ENCODE peak calls at places on chromosomes 12 and 14, in nine cellular contexts. M, R, H, W, N, T, K, V and Q are unnamed samples. For H3K9me2, the result is how much of the 10 kb centered on the place peaks cover.

GRCh38 chr12:54017027-54017788 is 8.4 kb downstream of the HOXC8 start:
- DNase-seq in M (no peak), R (peak), H (no peak), W (peak), N (peak), T (no peak), K (peak), V (peak), Q (peak)

GRCh38 chr14:90049390-90049789 is 12.4 kb upstream of the KCNK13 start:
- DNase-seq in M (no peak), R (no peak), H (no peak), W (no peak), N (peak), T (no peak), K (no peak), V (no peak), Q (no peak)

GRCh38 chr12:47850153-47851084 is 30.7 kb upstream of the HDAC7 start:
- DNase-seq in M (no peak), R (no peak), H (no peak), W (no peak), N (peak), T (no peak), K (no peak), V (no peak), Q (no peak)

GRCh38 chr14:70315942-70316341 is 43.5 kb downstream of the COX16 start:
- DNase-seq in M (no peak), R (no peak), H (no peak), W (peak), N (no peak), T (no peak), K (peak), V (no peak), Q (no peak)

GRCh38 chr12:53074290-53074998 is 4.7 kb downstream of the SPRYD3 start:
- DNase-seq in M (no peak), R (no peak), H (no peak), W (no peak), N (no peak), T (no peak), K (no peak), V (no peak), Q (no peak)

GRCh38 chr12:65892905-65893304 is 68.6 kb downstream of the HMGA2 start:
- DNase-seq in M (no peak), R (no peak), H (no peak), W (peak), N (no peak), T (no peak), K (peak), V (no peak), Q (no peak)

GRCh38 chr12:110661337-110661972 is 27.5 kb downstream of the HVCN1 start:
- DNase-seq in M (no peak), R (peak), H (no peak), W (no peak), N (no peak), T (no peak), K (no peak), V (no peak), Q (no peak)

GRCh38 chr14:69615471-69616407 is 4.3 kb downstream of the SUSD6 start:
- DNase-seq in M (no peak), R (peak), H (no peak), W (peak), N (no peak), T (peak), K (no peak), V (no peak), Q (no peak)

GRCh38 chr14:21902561-21903199 is 229.1 kb upstream of the OR4E1 start:
- DNase-seq in M (no peak), R (peak), H (no peak), W (no peak), N (no peak), T (no peak), K (no peak), V (no peak), Q (no peak)

GRCh38 chr12:26821212-26821701 is 11.7 kb downstream of the ITPR2 start:
- DNase-seq in M (no peak), R (no peak), H (no peak), W (peak), N (no peak), T (no peak), K (no peak), V (no peak), Q (no peak)

GRCh38 chr12:28023156-28023887 is 50.8 kb upstream of the PTHLH start:
- DNase-seq in M (peak), R (no peak), H (no peak), W (peak), N (no peak), T (no peak), K (peak), V (no peak), Q (peak)

GRCh38 chr12:7989827-7990491 is 42.6 kb upstream of the FOXJ2 start:
- DNase-seq in M (no peak), R (no peak), H (no peak), W (no peak), N (no peak), T (no peak), K (no peak), V (no peak), Q (peak)

GRCh38 chr12:65355461-65355860 is 77.0 kb downstream of the MSRB3 start:
- DNase-seq in M (no peak), R (no peak), H (peak), W (peak), N (no peak), T (no peak), K (peak), V (no peak), Q (no peak)

GRCh38 chr14:90495357-90496276 is 98.8 kb downstream of the CALM1 start:
- DNase-seq in M (no peak), R (peak), H (peak), W (peak), N (peak), T (peak), K (peak), V (peak), Q (no peak)

GRCh38 chr12:1777798-1778197 is 42.6 kb upstream of the LRTM2 start:
- DNase-seq in M (no peak), R (no peak), H (no peak), W (peak), N (no peak), T (no peak), K (peak), V (no peak), Q (no peak)

GRCh38 chr14:21498540-21499526 is 12.3 kb downstream of the METTL3 start:
- DNase-seq in M (peak), R (peak), H (peak), W (peak), N (peak), T (peak), K (peak), V (peak), Q (no peak)

GRCh38 chr14:51185754-51186153 is 54.3 kb upstream of the TMX1 start:
- DNase-seq in M (no peak), R (no peak), H (no peak), W (no peak), N (no peak), T (peak), K (no peak), V (no peak), Q (no peak)

GRCh38 chr14:38481939-38482678 is 226.2 kb upstream of the CLEC14A start:
- DNase-seq in M (no peak), R (no peak), H (peak), W (peak), N (peak), T (no peak), K (peak), V (no peak), Q (peak)

GRCh38 chr12:49961111-49961922 is at the start of gene AQP5:
- DNase-seq in M (no peak), R (no peak), H (no peak), W (peak), N (peak), T (no peak), K (no peak), V (peak), Q (no peak)

GRCh38 chr12:49961993-49962764 is 507 bp downstream of the AQP5 start:
- DNase-seq in M (no peak), R (no peak), H (no peak), W (no peak), N (peak), T (no peak), K (no peak), V (no peak), Q (no peak)

GRCh38 chr12:49964849-49965624 is 3.4 kb downstream of the AQP5 start:
- DNase-seq in M (no peak), R (peak), H (no peak), W (no peak), N (no peak), T (no peak), K (no peak), V (no peak), Q (no peak)

GRCh38 chr12:49963976-49964815 is 2.5 kb downstream of the AQP5 start:
- DNase-seq in M (no peak), R (no peak), H (no peak), W (no peak), N (no peak), T (no peak), K (no peak), V (no peak), Q (no peak)

DNA sequence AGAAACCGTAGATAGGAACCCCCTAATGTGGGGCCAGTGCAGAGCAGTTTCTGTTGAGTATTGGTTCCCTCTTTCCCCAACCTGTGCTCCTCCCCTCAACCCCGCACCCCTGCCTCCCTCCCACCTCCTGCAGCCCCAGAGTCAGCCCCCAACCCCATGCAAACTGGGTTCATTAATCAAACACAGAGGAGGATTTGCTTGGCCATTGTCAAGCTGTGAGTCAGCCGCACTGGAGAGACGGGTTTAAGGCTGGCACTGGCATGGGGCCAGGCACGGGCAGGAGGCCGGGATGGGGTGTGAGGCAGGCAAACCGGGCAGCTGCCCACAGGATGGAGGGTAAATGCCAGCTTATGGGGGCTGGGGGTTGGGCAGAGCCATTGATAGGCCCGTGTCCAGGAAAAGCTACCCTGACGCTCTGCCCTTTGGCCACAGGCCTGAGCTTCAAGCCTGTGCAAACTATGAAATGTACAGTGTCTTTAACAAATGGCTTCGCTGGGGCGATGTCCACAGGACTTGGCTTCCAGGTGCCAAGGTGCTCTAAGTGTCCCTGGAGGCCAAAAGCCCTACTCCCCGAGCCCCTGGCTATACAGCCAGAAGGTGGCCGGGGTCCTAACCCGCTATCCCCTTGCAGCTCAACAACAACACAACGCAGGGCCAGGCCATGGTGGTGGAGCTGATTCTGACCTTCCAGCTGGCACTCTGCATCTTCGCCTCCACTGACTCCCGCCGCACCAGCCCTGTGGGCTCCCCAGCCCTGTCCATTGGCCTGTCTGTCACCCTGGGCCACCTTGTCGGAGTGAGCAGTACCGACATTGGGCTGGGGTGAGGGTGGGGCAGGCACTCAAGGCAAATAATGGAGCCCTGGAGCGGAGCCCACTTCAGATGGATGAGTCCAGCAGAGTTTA is 1.4 kb downstream of the AQP5 start:
- DNase-seq in M (peak), R (peak), H (no peak), W (peak), N (no peak), T (no peak), K (peak), V (no peak), Q (peak)
- H3K9me2 ChIP-seq in M (under half), R (under half), H (under half), W (under half), N (under half), T (under half), K (under half), V (under half), Q (under half)

GRCh38 chr12:49545815-49546214 is 7.0 kb downstream of the KCNH3 start:
- DNase-seq in M (no peak), R (no peak), H (no peak), W (no peak), N (no peak), T (no peak), K (no peak), V (peak), Q (no peak)
- H3K9me2 ChIP-seq in M (under half), R (under half), H (under half), W (under half), N (under half), T (under half), K (under half), V (under half), Q (under half)

GRCh38 chr14:101179691-101180211 is 276.2 kb upstream of the RTL1 start:
- DNase-seq in M (no peak), R (no peak), H (no peak), W (no peak), N (no peak), T (no peak), K (no peak), V (no peak), Q (no peak)
- H3K9me2 ChIP-seq in M (under half), R (under half), H (under half), W (under half), N (under half), T (under half), K (under half), V (under half), Q (under half)

GRCh38 chr14:95573313-95573712 is 38.5 kb downstream of the GLRX5 start:
- DNase-seq in M (no peak), R (no peak), H (no peak), W (no peak), N (no peak), T (no peak), K (no peak), V (no peak), Q (no peak)

GRCh38 chr14:95577067-95577800 is 42.4 kb downstream of the GLRX5 start:
- DNase-seq in M (no peak), R (peak), H (no peak), W (no peak), N (no peak), T (no peak), K (no peak), V (no peak), Q (no peak)

GRCh38 chr14:95577875-95578274 is 43.0 kb downstream of the GLRX5 start:
- DNase-seq in M (no peak), R (peak), H (no peak), W (no peak), N (no peak), T (no peak), K (no peak), V (no peak), Q (no peak)

DNA sequence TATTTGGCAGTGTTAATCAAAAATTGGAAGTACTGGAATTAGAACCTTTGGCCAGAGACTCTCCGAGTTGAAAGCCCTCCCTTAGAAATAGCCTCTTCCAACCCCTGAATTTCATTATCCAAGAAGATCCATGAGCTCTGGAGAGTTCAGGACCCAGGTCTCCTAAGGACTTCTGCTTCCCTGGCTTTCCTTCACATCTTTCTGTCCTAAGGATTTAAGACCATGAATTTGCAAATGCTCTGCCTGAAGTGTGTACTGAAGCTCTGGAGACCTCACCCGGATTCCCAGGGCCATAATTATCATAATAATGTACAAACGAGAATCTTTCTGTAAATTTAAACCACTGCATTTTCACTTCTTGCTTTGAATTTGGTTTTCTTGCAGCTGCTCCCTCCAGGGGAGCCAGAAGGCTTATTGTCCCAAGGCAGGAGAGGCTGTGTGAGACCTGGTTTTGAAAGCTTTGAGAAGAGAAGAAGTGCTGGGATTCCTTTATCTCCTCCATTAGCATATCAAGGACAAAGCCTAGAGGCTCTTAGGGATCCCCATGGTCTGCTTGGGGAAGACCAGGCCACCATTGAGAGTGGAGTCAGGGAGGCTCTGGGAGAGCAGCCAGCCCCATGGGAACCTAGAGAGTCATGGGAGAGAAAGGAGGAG is 41.1 kb downstream of the GLRX5 start:
- DNase-seq in M (no peak), R (no peak), H (no peak), W (no peak), N (peak), T (no peak), K (no peak), V (no peak), Q (no peak)
- H3K9me2 ChIP-seq in M (under half), R (under half), H (under half), W (under half), N (under half), T (under half), K (under half), V (under half), Q (under half)

GRCh38 chr14:61234215-61234916 is 46.8 kb downstream of the TMEM30B start:
- DNase-seq in M (no peak), R (peak), H (no peak), W (no peak), N (no peak), T (no peak), K (peak), V (no peak), Q (no peak)
- H3K9me2 ChIP-seq in M (under half), R (under half), H (under half), W (under half), N (under half), T (under half), K (under half), V (under half), Q (under half)

DNA sequence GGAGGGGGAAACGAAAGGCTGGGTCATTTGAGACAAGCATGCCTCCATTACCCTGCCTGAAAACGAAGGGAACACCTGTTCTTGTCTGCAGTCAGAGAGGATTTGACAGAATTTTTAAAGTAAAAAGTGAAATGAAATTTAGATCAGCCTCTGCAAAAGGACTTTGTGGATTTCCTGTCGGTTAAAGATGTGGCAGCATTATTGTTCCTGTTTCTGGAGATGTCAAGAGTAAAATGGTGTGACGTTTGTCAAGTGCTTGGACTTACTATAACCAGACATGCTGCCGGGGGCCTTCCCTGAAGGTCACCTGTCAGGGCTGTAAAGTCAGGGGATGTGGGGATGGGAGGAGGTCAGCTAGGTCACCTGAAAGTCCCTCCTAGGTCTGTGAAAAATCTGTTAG is 32.0 kb downstream of the NRXN3 start:
- DNase-seq in M (no peak), R (no peak), H (no peak), W (no peak), N (no peak), T (peak), K (no peak), V (no peak), Q (no peak)
- H3K9me2 ChIP-seq in M (under half), R (under half), H (under half), W (under half), N (under half), T (under half), K (under half), V (under half), Q (under half)

GRCh38 chr12:78390920-78391319 is 473.7 kb upstream of the SYT1 start:
- DNase-seq in M (no peak), R (no peak), H (no peak), W (no peak), N (no peak), T (no peak), K (no peak), V (no peak), Q (no peak)
- H3K9me2 ChIP-seq in M (under half), R (under half), H (under half), W (under half), N (under half), T (under half), K (under half), V (under half), Q (under half)

DNA sequence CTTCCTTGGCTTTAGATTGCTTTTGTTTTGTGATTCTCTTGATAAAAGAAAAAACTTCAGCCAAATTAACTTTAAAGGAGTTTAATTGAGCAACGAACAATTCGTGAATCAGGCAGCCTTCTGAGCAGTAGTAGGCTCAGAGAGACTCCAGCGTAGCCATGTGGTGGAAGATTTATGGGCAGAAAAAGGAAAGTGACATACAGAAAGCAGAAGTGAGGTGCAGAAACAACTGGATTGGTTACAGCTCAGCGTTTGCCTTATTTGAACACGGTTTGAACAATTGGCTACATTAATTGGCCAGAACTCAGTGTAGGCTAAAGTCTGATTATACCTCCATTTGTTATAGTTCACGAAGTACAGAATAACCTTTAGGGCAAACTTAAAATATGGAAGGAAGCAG is 208.9 kb downstream of the AEBP2 start:
- DNase-seq in M (no peak), R (peak), H (no peak), W (no peak), N (no peak), T (no peak), K (no peak), V (no peak), Q (no peak)
- H3K9me2 ChIP-seq in M (under half), R (under half), H (under half), W (under half), N (under half), T (under half), K (under half), V (under half), Q (under half)